ENCODE peak calls at places on chromosomes 2 and 18, in five cellular contexts. One of them, this sample, is unnamed.

GRCh38 chr2:79138385-79138784 is 18.1 kb downstream of the REG1A start:
- DNase-seq in uterus: no peak
- DNase-seq in fibroblast of the aortic adventitia: no peak
- DNase-seq in activated CD4-positive, CD25-positive, alpha-beta regulatory T cell: no peak
- DNase-seq in NCI-H1105 treated with DMSO at 0.1 percent for 48 hours: no peak
- DNase-seq in this sample: no peak

GRCh38 chr18:53070706-53071105 is 730.7 kb downstream of the DCC start:
- DNase-seq in NCI-H1105 treated with DMSO at 0.1 percent for 48 hours: no peak
- DNase-seq in uterus: no peak
- DNase-seq in activated CD4-positive, CD25-positive, alpha-beta regulatory T cell: no peak
- DNase-seq in fibroblast of the aortic adventitia: no peak
- DNase-seq in this sample: no peak

GRCh38 chr18:70363861-70364260 is 75.0 kb downstream of the SOCS6 start:
- DNase-seq in uterus: no peak
- DNase-seq in NCI-H1105 treated with DMSO at 0.1 percent for 48 hours: no peak
- DNase-seq in fibroblast of the aortic adventitia: peak; percentile 74
- DNase-seq in activated CD4-positive, CD25-positive, alpha-beta regulatory T cell: no peak
- DNase-seq in this sample: no peak

GRCh38 chr2:108620656-108621055 is 86.4 kb downstream of the LIMS1 start:
- DNase-seq in uterus: no peak
- DNase-seq in activated CD4-positive, CD25-positive, alpha-beta regulatory T cell: no peak
- DNase-seq in fibroblast of the aortic adventitia: no peak
- DNase-seq in NCI-H1105 treated with DMSO at 0.1 percent for 48 hours: no peak
- DNase-seq in this sample: no peak

GRCh38 chr2:88097192-88097591 is 29.6 kb downstream of the SMYD1 start:
- DNase-seq in activated CD4-positive, CD25-positive, alpha-beta regulatory T cell: no peak
- DNase-seq in uterus: no peak
- DNase-seq in NCI-H1105 treated with DMSO at 0.1 percent for 48 hours: no peak
- DNase-seq in fibroblast of the aortic adventitia: no peak
- DNase-seq in this sample: no peak

GRCh38 chr2:74474481-74474880 is 2.0 kb upstream of the MRPL53 start:
- DNase-seq in activated CD4-positive, CD25-positive, alpha-beta regulatory T cell: no peak
- DNase-seq in fibroblast of the aortic adventitia: no peak
- DNase-seq in NCI-H1105 treated with DMSO at 0.1 percent for 48 hours: no peak
- DNase-seq in uterus: no peak
- DNase-seq in this sample: no peak

GRCh38 chr2:203544402-203544801 is 9.3 kb upstream of the RAPH1 start:
- DNase-seq in uterus: no peak
- DNase-seq in NCI-H1105 treated with DMSO at 0.1 percent for 48 hours: no peak
- DNase-seq in activated CD4-positive, CD25-positive, alpha-beta regulatory T cell: no peak
- DNase-seq in fibroblast of the aortic adventitia: no peak
- DNase-seq in this sample: no peak

GRCh38 chr2:38505779-38506178 is 96.9 kb downstream of the HNRNPLL start:
- DNase-seq in uterus: peak; percentile 90
- DNase-seq in fibroblast of the aortic adventitia: peak; percentile 73
- DNase-seq in activated CD4-positive, CD25-positive, alpha-beta regulatory T cell: no peak
- DNase-seq in NCI-H1105 treated with DMSO at 0.1 percent for 48 hours: no peak
- DNase-seq in this sample: no peak

GRCh38 chr18:41745166-41746049 is 209.6 kb upstream of the PIK3C3 start:
- DNase-seq in uterus: no peak
- DNase-seq in fibroblast of the aortic adventitia: peak; percentile 1
- DNase-seq in NCI-H1105 treated with DMSO at 0.1 percent for 48 hours: peak; percentile 66
- DNase-seq in activated CD4-positive, CD25-positive, alpha-beta regulatory T cell: no peak
- DNase-seq in this sample: peak; percentile 61

GRCh38 chr2:180222642-180223041 is 215.5 kb upstream of the CWC22 start:
- DNase-seq in uterus: no peak
- DNase-seq in activated CD4-positive, CD25-positive, alpha-beta regulatory T cell: no peak
- DNase-seq in fibroblast of the aortic adventitia: peak; percentile 92
- DNase-seq in NCI-H1105 treated with DMSO at 0.1 percent for 48 hours: peak; percentile 30
- DNase-seq in this sample: no peak